ENCODE peak calls at places on chromosomes 4 and X, in four cellular contexts. Q is neural crest cell, U is ascending aorta, Z is astrocyte of the hippocampus. E is an unnamed sample.

GRCh38 chr4:19969492-19969891 is 282.2 kb upstream of the SLIT2 start:
- DNase-seq in Q (no peak), U (no peak), Z (no peak), E (no peak)

GRCh38 chr4:151717271-151717670 is 43.5 kb downstream of the GATB start:
- DNase-seq in Q (no peak), U (no peak), Z (peak), E (no peak)

GRCh38 chrX:23901805-23902204 is 5.9 kb downstream of the APOO start:
- DNase-seq in Q (peak), U (peak), Z (peak), E (peak)

GRCh38 chr4:84279678-84280077 is 219.4 kb downstream of the NKX6-1 start:
- DNase-seq in Q (no peak), U (no peak), Z (peak), E (no peak)

GRCh38 chr4:6730603-6731300 is 14.8 kb downstream of the BLOC1S4 start:
- DNase-seq in Q (no peak), U (no peak), Z (no peak), E (no peak)

GRCh38 chrX:28582494-28582893 is 4.8 kb upstream of the IL1RAPL1 start:
- DNase-seq in Q (no peak), U (no peak), Z (no peak), E (no peak)

GRCh38 chrX:123993326-123993725 is 31.8 kb downstream of the STAG2 start:
- DNase-seq in Q (no peak), U (no peak), Z (peak), E (peak)

GRCh38 chr4:15948826-15949225 is 10.3 kb upstream of the FGFBP1 start:
- DNase-seq in Q (no peak), U (no peak), Z (no peak), E (no peak)

GRCh38 chr4:81052119-81053068 is 21.9 kb downstream of the BMP3 start:
- DNase-seq in Q (peak), U (no peak), Z (peak), E (no peak)

GRCh38 chr4:168541608-168541953 is 44.7 kb downstream of the PALLD start:
- DNase-seq in Q (no peak), U (no peak), Z (peak), E (no peak)

GRCh38 chrX:120144178-120144844 is 14.1 kb upstream of the RHOXF2 start:
- DNase-seq in Q (peak), U (no peak), Z (no peak), E (no peak)

GRCh38 chrX:275967-276587 is 5.1 kb upstream of the PLCXD1 start:
- DNase-seq in Q (no peak), U (peak), Z (peak), E (peak)

E was measured in hepatic stellate cell.